ENCODE peak calls at places on chromosomes 5 and 9, in four cellular contexts. H is activated naive CD8-positive, alpha-beta T cell treated with anti-CD3 and anti-CD28 coated beads, Interleukin-2, amount 10 ng/mL, durations not matched to agents 7 days and 5 days; Y is NT2/D1; S is lower lobe of right lung. E is an unnamed sample.
A peak's percentile ranks its signal among the peaks of the same experiment; 100 is the strongest.

GRCh38 chr5:5141625-5142527 is 1.7 kb downstream of the ADAMTS16 start:
- DNase-seq in H (no peak), Y (peak; percentile 48), S (no peak), E (peak; percentile 41)

GRCh38 chr9:114238919-114239879 is 83.7 kb upstream of the ORM1 start:
- DNase-seq in H (no peak), Y (no peak), S (no peak), E (no peak)

GRCh38 chr5:157431544-157432200 is 28.3 kb upstream of the NIPAL4 start:
- DNase-seq in H (no peak), Y (peak; percentile 13), S (no peak), E (peak; percentile 50)

GRCh38 chr5:43422143-43422542 is 10.0 kb upstream of the CCL28 start:
- DNase-seq in H (no peak), Y (no peak), S (no peak), E (no peak)

GRCh38 chr9:87020169-87020935 is 73.0 kb upstream of the GAS1 start:
- DNase-seq in H (no peak), Y (no peak), S (no peak), E (no peak)

GRCh38 chr9:96554326-96554725 is 65.3 kb downstream of the CDC14B start:
- DNase-seq in H (no peak), Y (no peak), S (no peak), E (no peak)

GRCh38 chr5:122173484-122174191 is 44.3 kb downstream of the ZNF474 start:
- DNase-seq in H (no peak), Y (no peak), S (no peak), E (no peak)

GRCh38 chr5:55276771-55277170 is 30.7 kb downstream of the DHX29 start:
- DNase-seq in H (no peak), Y (no peak), S (no peak), E (no peak)

GRCh38 chr9:81118416-81118815 is 570.9 kb downstream of the TLE1 start:
- DNase-seq in H (no peak), Y (no peak), S (no peak), E (no peak)

GRCh38 chr5:969421-969839 is 39.2 kb upstream of the NKD2 start:
- DNase-seq in H (no peak), Y (no peak), S (no peak), E (no peak)

GRCh38 chr9:133788819-133789733 is 50.9 kb upstream of the SARDH start:
- DNase-seq in H (no peak), Y (no peak), S (peak; percentile 60), E (no peak)

GRCh38 chr9:28678097-28678496 is 1104.8 kb upstream of the C9orf72 start:
- DNase-seq in H (no peak), Y (no peak), S (no peak), E (no peak)